ENCODE peak calls at places on chromosomes 4 and X, in four cellular contexts. O is K562, E is SK-N-SH, T is HCT116. N is an unnamed sample.

GRCh38 chrX:15749642-15750610 is 11.9 kb downstream of the CA5B start:
- DNase-seq in T (no peak), E (no peak), O (no peak), N (no peak)

GRCh38 chrX:41265615-41266014 is 68.3 kb upstream of the DDX3X start:
- DNase-seq in O (no peak), T (no peak), E (no peak), N (no peak)

GRCh38 chr4:61086357-61086756 is 113.8 kb upstream of the ADGRL3 start:
- DNase-seq in O (no peak), E (no peak), T (no peak), N (no peak)

GRCh38 chr4:138242076-138242829 is at the start of gene SLC7A11:
- DNase-seq in O (peak; percentile 76), E (peak; percentile 27), T (peak; percentile 96), N (peak; percentile 97)

GRCh38 chr4:31307026-31307425 is 586.9 kb downstream of the PCDH7 start:
- DNase-seq in O (no peak), T (no peak), E (no peak), N (no peak)

GRCh38 chrX:23012162-23012561 is 12.4 kb downstream of the DDX53 start:
- DNase-seq in E (peak; percentile 62), T (no peak), O (no peak), N (no peak)

GRCh38 chr4:67909910-67910905 is 26.4 kb upstream of the TMPRSS11D start:
- DNase-seq in T (no peak), O (peak; percentile 14), E (no peak), N (peak; percentile 4)

GRCh38 chr4:73086095-73086869 is 16.8 kb upstream of the COX18 start:
- DNase-seq in O (no peak), T (no peak), E (no peak), N (no peak)

GRCh38 chrX:40008841-40009461 is 88.8 kb downstream of the BCOR start:
- DNase-seq in T (no peak), E (peak; percentile 82), O (no peak), N (no peak)

GRCh38 chrX:129318375-129318774 is 204.9 kb downstream of the SMARCA1 start:
- DNase-seq in E (peak; percentile 0), T (peak; percentile 15), O (no peak), N (peak; percentile 21)

GRCh38 chrX:20463296-20464075 is 196.8 kb upstream of the RPS6KA3 start:
- DNase-seq in E (no peak), O (no peak), T (no peak), N (no peak)

GRCh38 chrX:2635366-2635765 is 55.7 kb upstream of the CD99 start:
- DNase-seq in O (no peak), E (no peak), T (no peak), N (no peak)

GRCh38 chr4:107519057-107519456 is 201.0 kb downstream of the PAPSS1 start:
- DNase-seq in E (peak; percentile 25), T (peak; percentile 19), O (no peak), N (peak; percentile 25)

GRCh38 chr4:6695660-6696581 is 2.2 kb downstream of the S100P start:
- DNase-seq in E (peak; percentile 11), T (no peak), O (no peak), N (peak; percentile 96)

GRCh38 chrX:9703406-9703805 is 62.2 kb downstream of the GPR143 start:
- DNase-seq in T (no peak), O (no peak), E (no peak), N (no peak)

GRCh38 chr4:211033-211511 is 86.8 kb downstream of the ZNF718 start:
- DNase-seq in O (no peak), T (no peak), E (no peak), N (no peak)

DNA sequence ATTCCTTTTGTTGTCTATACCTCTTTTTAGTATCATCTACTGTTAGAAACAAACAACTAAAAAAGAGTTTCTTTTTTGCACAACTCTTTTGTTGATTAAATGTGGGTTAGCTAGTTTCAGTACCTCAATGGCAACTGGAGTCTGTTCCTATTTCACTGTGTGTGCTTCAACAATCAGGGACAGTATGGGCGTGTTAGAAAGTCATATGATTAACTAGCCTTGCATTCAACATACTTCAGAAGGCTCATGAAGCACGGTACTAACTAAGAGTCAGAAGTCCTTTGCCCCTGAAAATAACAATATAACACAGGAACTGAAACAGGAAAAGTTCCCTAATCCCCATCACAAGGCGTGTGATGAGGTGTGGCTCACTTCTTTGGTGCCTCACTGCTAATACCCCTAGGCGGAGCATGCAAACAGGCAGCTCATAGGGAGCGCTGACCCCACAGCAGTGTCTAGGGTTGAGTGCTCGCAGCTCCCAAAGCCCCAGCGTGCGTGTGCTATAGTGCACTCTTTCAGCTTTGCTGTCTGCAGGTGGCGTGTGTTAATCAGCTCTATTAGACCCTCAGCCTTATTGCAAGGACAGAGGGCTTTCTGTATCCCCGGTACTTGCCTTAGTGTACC is 203.1 kb upstream of the NDST3 start:
- DNase-seq in O (no peak), T (no peak), E (no peak), N (no peak)
- TF ChIP-seq ELF1 in O (no peak), T (no peak), E (no peak), N (no peak)

GRCh38 chr4:115851918-115852766 is 738.7 kb upstream of the NDST4 start:
- DNase-seq in T (peak; percentile 51), O (peak; percentile 8), E (peak; percentile 14), N (peak; percentile 53)
- TF ChIP-seq ELF1 in T (no peak), O (no peak), E (no peak), N (no peak)

GRCh38 chr4:113646456-113646809 is 115.1 kb downstream of the CAMK2D start:
- DNase-seq in T (peak; percentile 18), E (no peak), O (no peak), N (no peak)
- TF ChIP-seq ELF1 in T (no peak), E (no peak), O (no peak), N (no peak)

GRCh38 chr4:1985287-1985686 is 23.5 kb downstream of the NELFA start:
- DNase-seq in O (no peak), E (no peak), T (no peak), N (no peak)
- TF ChIP-seq ELF1 in O (no peak), E (no peak), T (no peak), N (no peak)

GRCh38 chrX:101986571-101986970 is 54.7 kb upstream of the ZMAT1 start:
- DNase-seq in E (no peak), O (no peak), T (no peak), N (no peak)
- TF ChIP-seq ELF1 in E (no peak), O (no peak), T (no peak), N (no peak)

DNA sequence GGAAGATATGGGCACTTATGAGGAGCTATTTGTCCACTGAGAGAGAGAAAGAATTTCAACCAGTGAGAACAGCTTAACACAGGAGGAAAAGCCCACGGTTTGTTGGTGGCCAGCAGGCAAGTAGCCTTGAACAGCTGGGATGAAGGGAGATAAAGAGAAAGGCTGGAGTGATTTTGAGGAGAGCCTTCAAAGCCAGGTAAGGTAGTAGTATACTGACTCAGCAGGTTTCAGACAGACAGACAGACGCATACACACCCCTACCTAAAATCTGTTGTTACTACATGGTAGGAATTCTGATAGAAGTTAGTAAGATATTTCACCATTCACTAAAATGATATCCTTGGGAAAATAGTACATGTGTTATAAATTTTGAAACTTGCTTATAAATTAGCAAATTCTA is 60.5 kb downstream of the SEC24D start:
- DNase-seq in E (no peak), T (no peak), O (no peak), N (no peak)
- TF ChIP-seq ELF1 in E (no peak), T (no peak), O (no peak), N (no peak)

GRCh38 chr4:125132281-125132680 is 182.5 kb upstream of the FAT4 start:
- DNase-seq in T (no peak), E (no peak), O (no peak), N (no peak)
- TF ChIP-seq ELF1 in T (no peak), E (no peak), O (no peak), N (no peak)